ENCODE peak calls at places on chromosomes 1 and 21, in five cellular contexts. One of them, this sample, is unnamed.

GRCh38 chr1:180535418-180535999 is 23.3 kb upstream of the OVAAL start:
- DNase-seq in activated T-helper 1 cell treated with Interleukin-2 at 50 U/mL for 16 hours: no peak
- DNase-seq in coronary artery: no peak
- DNase-seq in left ventricle myocardium inferior: no peak
- DNase-seq in Right ventricle myocardium inferior: no peak
- DNase-seq in this sample: no peak

GRCh38 chr1:198549863-198550262 is 9.4 kb upstream of the ATP6V1G3 start:
- DNase-seq in Right ventricle myocardium inferior: no peak
- DNase-seq in left ventricle myocardium inferior: no peak
- DNase-seq in coronary artery: no peak
- DNase-seq in activated T-helper 1 cell treated with Interleukin-2 at 50 U/mL for 16 hours: no peak
- DNase-seq in this sample: no peak

GRCh38 chr1:155975375-155976061 is 2.8 kb downstream of the ARHGEF2 start:
- DNase-seq in activated T-helper 1 cell treated with Interleukin-2 at 50 U/mL for 16 hours: no peak
- DNase-seq in Right ventricle myocardium inferior: no peak
- DNase-seq in coronary artery: no peak
- DNase-seq in left ventricle myocardium inferior: no peak
- DNase-seq in this sample: no peak

GRCh38 chr1:43321331-43321891 is 16.2 kb upstream of the MPL start:
- DNase-seq in Right ventricle myocardium inferior: no peak
- DNase-seq in coronary artery: no peak
- DNase-seq in activated T-helper 1 cell treated with Interleukin-2 at 50 U/mL for 16 hours: no peak
- DNase-seq in left ventricle myocardium inferior: no peak
- DNase-seq in this sample: no peak

GRCh38 chr1:2875677-2876531 is 74.4 kb upstream of the TTC34 start:
- DNase-seq in left ventricle myocardium inferior: peak
- DNase-seq in Right ventricle myocardium inferior: no peak
- DNase-seq in coronary artery: no peak
- DNase-seq in activated T-helper 1 cell treated with Interleukin-2 at 50 U/mL for 16 hours: no peak
- DNase-seq in this sample: no peak

GRCh38 chr1:248881261-248881660 is 22.4 kb upstream of the ZNF692 start:
- DNase-seq in left ventricle myocardium inferior: no peak
- DNase-seq in activated T-helper 1 cell treated with Interleukin-2 at 50 U/mL for 16 hours: no peak
- DNase-seq in coronary artery: no peak
- DNase-seq in Right ventricle myocardium inferior: no peak
- DNase-seq in this sample: no peak

GRCh38 chr1:201505505-201505893 is 1.4 kb downstream of the CSRP1 start:
- DNase-seq in Right ventricle myocardium inferior: no peak
- DNase-seq in left ventricle myocardium inferior: no peak
- DNase-seq in activated T-helper 1 cell treated with Interleukin-2 at 50 U/mL for 16 hours: no peak
- DNase-seq in coronary artery: no peak
- DNase-seq in this sample: peak

GRCh38 chr21:17693801-17694200 is 81.1 kb upstream of the BTG3 start:
- DNase-seq in activated T-helper 1 cell treated with Interleukin-2 at 50 U/mL for 16 hours: no peak
- DNase-seq in Right ventricle myocardium inferior: no peak
- DNase-seq in coronary artery: no peak
- DNase-seq in left ventricle myocardium inferior: no peak
- DNase-seq in this sample: no peak

GRCh38 chr1:165369255-165369848 is 12.8 kb upstream of the LMX1A start:
- DNase-seq in coronary artery: no peak
- DNase-seq in left ventricle myocardium inferior: peak
- DNase-seq in activated T-helper 1 cell treated with Interleukin-2 at 50 U/mL for 16 hours: no peak
- DNase-seq in Right ventricle myocardium inferior: peak
- DNase-seq in this sample: peak

GRCh38 chr1:94385354-94385947 is 32.7 kb upstream of the ABCD3 start:
- DNase-seq in coronary artery: no peak
- DNase-seq in Right ventricle myocardium inferior: no peak
- DNase-seq in left ventricle myocardium inferior: no peak
- DNase-seq in activated T-helper 1 cell treated with Interleukin-2 at 50 U/mL for 16 hours: no peak
- DNase-seq in this sample: no peak

GRCh38 chr1:59261537-59261936 is 35.4 kb upstream of the FGGY start:
- DNase-seq in coronary artery: no peak
- DNase-seq in activated T-helper 1 cell treated with Interleukin-2 at 50 U/mL for 16 hours: no peak
- DNase-seq in left ventricle myocardium inferior: no peak
- DNase-seq in Right ventricle myocardium inferior: no peak
- DNase-seq in this sample: no peak

GRCh38 chr1:24468605-24469004 is 34.0 kb upstream of the RCAN3 start:
- DNase-seq in left ventricle myocardium inferior: no peak
- DNase-seq in coronary artery: no peak
- DNase-seq in Right ventricle myocardium inferior: no peak
- DNase-seq in activated T-helper 1 cell treated with Interleukin-2 at 50 U/mL for 16 hours: no peak
- DNase-seq in this sample: no peak

GRCh38 chr1:84995484-84996334 is 1.2 kb downstream of the MCOLN2 start:
- DNase-seq in left ventricle myocardium inferior: no peak
- DNase-seq in coronary artery: no peak
- DNase-seq in Right ventricle myocardium inferior: no peak
- DNase-seq in activated T-helper 1 cell treated with Interleukin-2 at 50 U/mL for 16 hours: no peak
- DNase-seq in this sample: no peak

GRCh38 chr1:66444438-66445265 is 89.3 kb upstream of the SGIP1 start:
- DNase-seq in left ventricle myocardium inferior: no peak
- DNase-seq in Right ventricle myocardium inferior: no peak
- DNase-seq in coronary artery: no peak
- DNase-seq in activated T-helper 1 cell treated with Interleukin-2 at 50 U/mL for 16 hours: no peak
- DNase-seq in this sample: no peak

GRCh38 chr1:93567255-93567918 is 114.2 kb downstream of the BCAR3 start:
- DNase-seq in Right ventricle myocardium inferior: no peak
- DNase-seq in activated T-helper 1 cell treated with Interleukin-2 at 50 U/mL for 16 hours: no peak
- DNase-seq in left ventricle myocardium inferior: peak
- DNase-seq in coronary artery: no peak
- DNase-seq in this sample: peak

GRCh38 chr1:34476371-34476770 is 278.5 kb upstream of the GJB5 start:
- DNase-seq in coronary artery: no peak
- DNase-seq in activated T-helper 1 cell treated with Interleukin-2 at 50 U/mL for 16 hours: no peak
- DNase-seq in left ventricle myocardium inferior: no peak
- DNase-seq in Right ventricle myocardium inferior: no peak
- DNase-seq in this sample: no peak

GRCh38 chr1:182629674-182630073 is 25.5 kb upstream of the RGS16 start:
- DNase-seq in activated T-helper 1 cell treated with Interleukin-2 at 50 U/mL for 16 hours: peak
- DNase-seq in Right ventricle myocardium inferior: no peak
- DNase-seq in coronary artery: no peak
- DNase-seq in left ventricle myocardium inferior: no peak
- DNase-seq in this sample: peak

GRCh38 chr1:156664046-156664948 is 12.9 kb downstream of the NES start:
- DNase-seq in left ventricle myocardium inferior: no peak
- DNase-seq in activated T-helper 1 cell treated with Interleukin-2 at 50 U/mL for 16 hours: no peak
- DNase-seq in coronary artery: no peak
- DNase-seq in Right ventricle myocardium inferior: peak
- DNase-seq in this sample: peak

GRCh38 chr1:225770586-225771248 is 6.9 kb upstream of the SRP9 start:
- DNase-seq in activated T-helper 1 cell treated with Interleukin-2 at 50 U/mL for 16 hours: no peak
- DNase-seq in coronary artery: no peak
- DNase-seq in left ventricle myocardium inferior: no peak
- DNase-seq in Right ventricle myocardium inferior: no peak
- DNase-seq in this sample: no peak

GRCh38 chr21:16308269-16308668 is 578.5 kb downstream of the USP25 start:
- DNase-seq in coronary artery: no peak
- DNase-seq in left ventricle myocardium inferior: no peak
- DNase-seq in Right ventricle myocardium inferior: no peak
- DNase-seq in activated T-helper 1 cell treated with Interleukin-2 at 50 U/mL for 16 hours: no peak
- DNase-seq in this sample: peak

GRCh38 chr1:52686830-52687229 is 11.3 kb downstream of the COA7 start:
- DNase-seq in activated T-helper 1 cell treated with Interleukin-2 at 50 U/mL for 16 hours: no peak
- DNase-seq in left ventricle myocardium inferior: no peak
- DNase-seq in coronary artery: no peak
- DNase-seq in Right ventricle myocardium inferior: no peak
- DNase-seq in this sample: no peak

GRCh38 chr1:180343931-180344406 is 113.9 kb downstream of the LHX4 start:
- DNase-seq in coronary artery: no peak
- DNase-seq in activated T-helper 1 cell treated with Interleukin-2 at 50 U/mL for 16 hours: no peak
- DNase-seq in left ventricle myocardium inferior: no peak
- DNase-seq in Right ventricle myocardium inferior: no peak
- DNase-seq in this sample: no peak

GRCh38 chr21:34023691-34024381 is 49.5 kb upstream of the MRPS6 start:
- DNase-seq in activated T-helper 1 cell treated with Interleukin-2 at 50 U/mL for 16 hours: no peak
- DNase-seq in Right ventricle myocardium inferior: no peak
- DNase-seq in coronary artery: no peak
- DNase-seq in left ventricle myocardium inferior: no peak
- DNase-seq in this sample: no peak